ENCODE peak calls at places on chromosome 13, in five cellular contexts. B is BJ; H is activated naive CD4-positive, alpha-beta T cell treated with Interleukin-2 at 50 U/mL for 16 hours; D is SJSA1; U is stimulated activated CD4-positive, alpha-beta T cell treated with anti-CD3 and anti-CD28 coated beads, Interleukin-1b, Interleukin-23, amount 100 ng/mL, for 24 hours. O is an unnamed sample.

GRCh38 chr13:101579291-101579802 is 126.9 kb downstream of the ITGBL1 start:
- DNase-seq in U (no peak), B (no peak), H (no peak), D (peak; percentile 30), O (no peak)

GRCh38 chr13:72970956-72971355 is 87.8 kb upstream of the KLF5 start:
- DNase-seq in U (no peak), D (peak; percentile 12), H (no peak), B (no peak), O (no peak)

GRCh38 chr13:92963029-92963428 is 263.6 kb upstream of the GPC6 start:
- DNase-seq in B (no peak), D (no peak), U (no peak), H (no peak), O (no peak)

GRCh38 chr13:51419015-51419636 is 33.7 kb downstream of the INTS6 start:
- DNase-seq in B (no peak), H (no peak), D (no peak), U (no peak), O (no peak)

GRCh38 chr13:50081106-50081898 is 66.1 kb downstream of the KCNRG start:
- DNase-seq in B (no peak), U (peak; percentile 56), D (peak; percentile 66), H (peak; percentile 57), O (peak; percentile 69)

GRCh38 chr13:38648912-38649311 is 38.0 kb upstream of the FREM2 start:
- DNase-seq in U (no peak), H (no peak), D (no peak), B (no peak), O (no peak)

GRCh38 chr13:46527237-46527636 is 25.7 kb upstream of the LRCH1 start:
- DNase-seq in B (no peak), H (no peak), D (no peak), U (no peak), O (no peak)

GRCh38 chr13:85413664-85414063 is 385.6 kb downstream of the SLITRK6 start:
- DNase-seq in D (no peak), B (no peak), U (no peak), H (no peak), O (no peak)

GRCh38 chr13:95704510-95704909 is 27.6 kb downstream of the DNAJC3 start:
- DNase-seq in U (no peak), H (no peak), B (no peak), D (no peak), O (no peak)

GRCh38 chr13:82717249-82717648 is 1165.0 kb downstream of the SLITRK1 start:
- DNase-seq in U (no peak), B (peak; percentile 12), D (peak; percentile 94), H (no peak), O (no peak)

GRCh38 chr13:112652512-112653458 is 37.1 kb upstream of the ATP11A start:
- DNase-seq in U (no peak), D (peak; percentile 60), H (no peak), B (no peak), O (no peak)

GRCh38 chr13:40611635-40612422 is 54.6 kb downstream of the FOXO1 start:
- DNase-seq in U (no peak), D (no peak), H (no peak), B (no peak), O (no peak)

O was measured in activated CD4-positive, alpha-beta memory T cell treated with anti-CD3 and anti-CD28 coated beads for 36 hours.